ENCODE peak calls at places on chromosome 6, in five cellular contexts. G, Z, W, U and R are unnamed samples.

GRCh38 chr6:132715204-132715603 is 1.3 kb upstream of the VNN1 start:
- DNase-seq in G (no peak), Z (no peak), W (no peak), U (peak), R (peak)

GRCh38 chr6:151276112-151276745 is 36.5 kb downstream of the AKAP12 start:
- DNase-seq in G (peak), Z (no peak), W (no peak), U (no peak), R (no peak)

GRCh38 chr6:38034269-38034914 is 214.9 kb downstream of the ZFAND3 start:
- DNase-seq in G (no peak), Z (no peak), W (peak), U (peak), R (no peak)

GRCh38 chr6:158353851-158354508 is 41.7 kb downstream of the TULP4 start:
- DNase-seq in G (no peak), Z (no peak), W (no peak), U (no peak), R (no peak)

GRCh38 chr6:169008641-169009040 is 245.0 kb downstream of the THBS2 start:
- DNase-seq in G (no peak), Z (no peak), W (no peak), U (no peak), R (no peak)

GRCh38 chr6:119172813-119173212 is 94.3 kb upstream of the FAM184A start:
- DNase-seq in G (no peak), Z (no peak), W (no peak), U (no peak), R (no peak)

GRCh38 chr6:52573295-52573694 is 3.6 kb downstream of the TRAM2 start:
- DNase-seq in G (no peak), Z (no peak), W (no peak), U (no peak), R (no peak)

GRCh38 chr6:123777554-123777953 is 26.1 kb upstream of the NKAIN2 start:
- DNase-seq in G (no peak), Z (no peak), W (peak), U (no peak), R (no peak)

GRCh38 chr6:131660195-131660594 is 23.1 kb downstream of the ENPP3 start:
- DNase-seq in G (no peak), Z (no peak), W (no peak), U (no peak), R (no peak)

GRCh38 chr6:47111685-47112084 is 69.6 kb upstream of the ADGRF1 start:
- DNase-seq in G (no peak), Z (no peak), W (peak), U (no peak), R (no peak)

GRCh38 chr6:32406857-32407256 is at the start of gene BTNL2:
- DNase-seq in G (no peak), Z (no peak), W (no peak), U (no peak), R (no peak)

GRCh38 chr6:3433005-3433404 is 23.8 kb downstream of the SLC22A23 start:
- DNase-seq in G (no peak), Z (no peak), W (no peak), U (no peak), R (no peak)

GRCh38 chr6:36436466-36436865 is 6.2 kb downstream of the PXT1 start:
- DNase-seq in G (no peak), Z (no peak), W (no peak), U (no peak), R (no peak)

GRCh38 chr6:27178860-27179259 is 68.6 kb upstream of the PRSS16 start:
- DNase-seq in G (no peak), Z (no peak), W (no peak), U (no peak), R (no peak)

GRCh38 chr6:120816862-120817261 is 517.4 kb downstream of the TBC1D32 start:
- DNase-seq in G (no peak), Z (no peak), W (no peak), U (no peak), R (no peak)

GRCh38 chr6:137043710-137044365 is 927 bp downstream of the IL20RA start:
- DNase-seq in G (peak), Z (no peak), W (no peak), U (peak), R (no peak)

GRCh38 chr6:33248932-33249731 is 22.5 kb downstream of the VPS52 start:
- DNase-seq in G (peak), Z (peak), W (peak), U (peak), R (peak)

GRCh38 chr6:70257874-70258273 is 45.0 kb downstream of the COL9A1 start:
- DNase-seq in G (no peak), Z (no peak), W (no peak), U (no peak), R (no peak)

GRCh38 chr6:54646069-54646468 is 200.5 kb upstream of the FAM83B start:
- DNase-seq in G (no peak), Z (no peak), W (no peak), U (no peak), R (no peak)

GRCh38 chr6:135572051-135572450 is 74.5 kb upstream of the AHI1 start:
- DNase-seq in G (no peak), Z (no peak), W (no peak), U (no peak), R (no peak)

GRCh38 chr6:142929751-142930358 is 15.1 kb downstream of the HIVEP2 start:
- DNase-seq in G (no peak), Z (no peak), W (no peak), U (no peak), R (no peak)

GRCh38 chr6:25384234-25384633 is 105.1 kb downstream of the CARMIL1 start:
- DNase-seq in G (no peak), Z (no peak), W (no peak), U (no peak), R (no peak)

GRCh38 chr6:163338671-163339405 is 75.7 kb upstream of the QKI start:
- DNase-seq in G (peak), Z (no peak), W (peak), U (peak), R (peak)

GRCh38 chr6:3383525-3383924 is 73.3 kb downstream of the SLC22A23 start:
- DNase-seq in G (no peak), Z (no peak), W (peak), U (peak), R (no peak)

GRCh38 chr6:148898360-148899005 is 151.7 kb downstream of the UST start:
- DNase-seq in G (no peak), Z (no peak), W (no peak), U (no peak), R (no peak)

GRCh38 chr6:36752187-36752885 is 54.7 kb downstream of the RAB44 start:
- DNase-seq in G (peak), Z (no peak), W (no peak), U (no peak), R (no peak)

GRCh38 chr6:143368426-143368825 is 82.1 kb downstream of the ADAT2 start:
- DNase-seq in G (no peak), Z (no peak), W (no peak), U (no peak), R (no peak)